ENCODE peak calls at places on chromosomes 3 and 15, in ten cellular contexts. T, F, B, W, Q, M, J, E, G and L are unnamed samples.

GRCh38 chr3:149239357-149239936 is 17.8 kb upstream of the CP start:
- DNase-seq in Q (no peak), M (no peak), F (no peak), G (no peak), T (no peak), J (no peak), B (no peak), W (no peak), E (no peak), L (no peak)

GRCh38 chr3:278300-279064 is 81.9 kb downstream of the CHL1 start:
- DNase-seq in F (no peak), B (no peak), E (no peak), M (no peak), T (no peak), J (peak; percentile 2), W (no peak), G (no peak), Q (no peak), L (peak; percentile 41)

GRCh38 chr3:112043621-112044201 is 9.2 kb downstream of the TMPRSS7 start:
- DNase-seq in F (peak; percentile 73), G (peak; percentile 47), J (peak; percentile 39), Q (peak; percentile 71), E (peak; percentile 79), W (peak; percentile 49), T (peak; percentile 60), M (peak; percentile 33), B (peak; percentile 62), L (no peak)

GRCh38 chr3:153161714-153162512 is at the start of gene RAP2B:
- DNase-seq in F (peak; percentile 90), M (peak; percentile 98), B (peak; percentile 85), W (peak; percentile 96), J (peak; percentile 98), Q (peak; percentile 95), E (peak; percentile 93), T (peak; percentile 99), G (peak; percentile 96), L (peak; percentile 88)

GRCh38 chr3:194773216-194773615 is 87.5 kb downstream of the FAM43A start:
- DNase-seq in G (peak; percentile 59), M (peak; percentile 51), W (no peak), B (no peak), E (no peak), Q (peak; percentile 57), F (no peak), J (no peak), T (peak; percentile 44), L (no peak)

GRCh38 chr15:42447599-42447998 is 43.3 kb downstream of the ZNF106 start:
- DNase-seq in G (no peak), W (no peak), T (no peak), Q (no peak), M (no peak), B (no peak), J (no peak), E (no peak), F (no peak), L (no peak)

GRCh38 chr3:9831253-9831652 is 12.6 kb downstream of the RPUSD3 start:
- DNase-seq in Q (no peak), G (no peak), F (no peak), J (no peak), B (no peak), M (no peak), E (no peak), T (no peak), W (no peak), L (no peak)

GRCh38 chr15:41603411-41603935 is 44.5 kb downstream of the TYRO3 start:
- DNase-seq in M (no peak), T (no peak), W (no peak), E (no peak), G (no peak), B (no peak), J (no peak), Q (no peak), F (no peak), L (no peak)

GRCh38 chr3:18237251-18238005 is 187.7 kb downstream of the SATB1 start:
- DNase-seq in G (no peak), F (no peak), T (no peak), B (no peak), M (no peak), Q (peak; percentile 1), E (peak; percentile 64), J (no peak), W (no peak), L (no peak)

GRCh38 chr3:13139471-13140065 is 66.3 kb upstream of the IQSEC1 start:
- DNase-seq in J (no peak), T (no peak), B (no peak), Q (no peak), W (no peak), G (no peak), E (no peak), F (no peak), M (no peak), L (no peak)

GRCh38 chr3:131174752-131175151 is 148.1 kb downstream of the NEK11 start:
- DNase-seq in G (no peak), B (no peak), F (no peak), T (no peak), E (no peak), J (no peak), Q (no peak), W (no peak), M (no peak), L (no peak)

GRCh38 chr15:90561344-90562244 is 31.9 kb downstream of the CRTC3 start:
- DNase-seq in B (no peak), E (peak; percentile 81), G (no peak), T (no peak), J (no peak), M (peak; percentile 45), W (peak; percentile 31), F (no peak), Q (no peak), L (no peak)

GRCh38 chr3:197454014-197454413 is 101.8 kb downstream of the BDH1 start:
- DNase-seq in W (no peak), J (no peak), F (no peak), T (no peak), E (no peak), G (no peak), Q (no peak), B (peak; percentile 49), M (no peak), L (no peak)
- TF ChIP-seq CTCF in W (no peak), J (no peak), F (peak; percentile 18), T (peak; percentile 8), E (no peak), G (peak; percentile 15), Q (no peak), B (peak; percentile 72), M (no peak), L (peak; percentile 25)

DNA sequence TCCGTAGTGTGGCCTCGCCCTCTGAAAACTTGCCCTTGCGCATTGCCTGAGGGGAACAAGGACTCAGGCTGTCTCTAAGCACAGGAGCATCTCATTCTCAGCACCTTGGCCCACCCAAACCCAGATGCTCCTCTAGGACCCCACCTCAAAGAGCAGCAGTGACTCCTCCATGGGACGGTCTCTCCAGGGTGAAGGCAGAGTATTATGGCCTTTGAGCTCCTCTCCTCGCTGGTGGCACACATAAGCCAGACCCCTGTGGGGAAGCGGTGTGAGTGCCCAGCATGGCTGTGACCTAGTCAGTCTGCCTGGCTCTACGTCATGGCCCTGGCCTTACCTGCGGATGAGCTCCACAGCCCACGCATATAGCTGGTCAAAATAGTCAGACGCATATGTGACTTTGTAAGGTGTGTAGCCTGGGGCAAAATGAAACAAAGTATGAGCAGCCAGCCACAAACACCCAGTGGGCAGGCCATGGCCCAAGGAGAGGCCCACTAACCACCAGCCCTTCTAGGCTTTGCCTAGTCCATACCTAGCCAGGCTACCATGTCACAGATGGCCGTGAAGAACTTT is 4.4 kb downstream of the QARS1 start:
- DNase-seq in E (no peak), T (no peak), J (no peak), B (no peak), F (no peak), Q (no peak), G (no peak), M (no peak), W (no peak), L (no peak)
- TF ChIP-seq POLR2A in E (no peak), T (no peak), J (no peak), B (no peak), F (no peak), Q (no peak), G (no peak), M (no peak), W (no peak), L (no peak)

DNA sequence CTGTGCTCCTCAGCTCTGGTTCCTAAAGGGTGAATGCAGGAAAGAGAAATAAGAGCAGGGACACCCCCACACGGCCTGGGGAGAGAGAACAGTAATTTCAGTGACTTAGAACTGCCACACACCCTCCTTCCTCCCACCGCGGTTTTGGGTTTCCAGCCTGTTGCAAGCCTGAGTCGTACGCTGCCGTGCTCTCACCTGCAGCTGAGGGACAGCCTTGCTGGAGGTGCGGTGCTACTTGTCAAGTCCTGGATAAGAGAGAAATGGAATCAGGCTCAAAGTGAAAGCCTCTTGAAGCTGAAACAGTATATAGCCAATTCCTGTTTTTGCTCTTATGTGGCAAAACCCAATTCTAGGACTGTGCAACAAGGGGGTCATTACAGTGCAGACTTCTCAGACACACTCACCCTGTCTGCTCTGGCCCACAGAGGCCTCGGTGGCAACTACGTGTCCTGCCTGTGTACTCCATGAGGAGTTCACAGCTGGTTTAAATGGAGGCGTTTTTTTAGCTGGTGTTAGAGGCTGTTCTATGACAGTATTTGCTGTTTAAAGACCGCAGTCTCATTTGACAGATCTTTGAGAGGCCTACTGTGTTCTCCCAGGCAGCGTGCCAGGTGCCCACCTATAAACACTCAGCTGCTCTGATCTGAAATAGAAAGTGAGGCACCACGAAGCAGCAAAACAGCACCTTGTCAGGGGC is 42.9 kb downstream of the TBC1D2B start:
- DNase-seq in M (no peak), E (peak; percentile 38), B (no peak), J (peak; percentile 61), F (no peak), G (no peak), Q (peak; percentile 42), T (no peak), W (no peak), L (peak; percentile 44)
- H3K4me3 ChIP-seq in M (no peak overlapping the region), E (no peak overlapping the region), B (no peak overlapping the region), J (no peak overlapping the region), F (no peak overlapping the region), G (no peak overlapping the region), Q (no peak overlapping the region), T (no peak overlapping the region), W (no peak overlapping the region), L (no peak overlapping the region)

DNA sequence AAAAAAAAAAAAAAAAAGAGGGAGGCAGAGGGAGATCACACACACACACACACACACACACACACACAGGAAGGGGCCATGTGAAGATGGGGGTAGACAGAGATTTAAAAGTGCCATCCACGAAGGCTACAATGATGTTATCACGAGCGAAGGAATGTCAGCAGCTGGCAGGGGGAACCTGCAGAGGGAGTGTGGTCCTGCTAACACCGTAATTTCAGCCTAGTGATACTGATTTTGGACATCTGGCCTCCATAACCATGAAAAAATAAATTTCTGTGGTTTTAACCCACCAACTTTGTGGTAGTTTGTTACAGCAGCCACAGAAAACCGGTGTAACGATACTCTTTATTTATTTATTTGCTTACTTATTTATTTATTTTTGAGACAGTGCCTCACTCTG is 76.0 kb downstream of the TMCO5A start:
- DNase-seq in T (no peak), B (no peak), Q (no peak), G (no peak), F (no peak), W (no peak), J (no peak), E (no peak), M (no peak), L (no peak)
- TF ChIP-seq CTCF in T (no peak), B (no peak), Q (no peak), G (no peak), F (no peak), W (no peak), J (no peak), E (no peak), M (no peak), L (no peak)